ENCODE peak calls at places on chromosomes 1 and 21, in five cellular contexts. D, G, F, H and C are unnamed samples.

GRCh38 chr1:183739640-183740385 is 65.1 kb upstream of the RGL1 start:
- DNase-seq in F (no peak), H (no peak), D (no peak), G (no peak), C (no peak)

GRCh38 chr1:60866884-60867648 is 215.3 kb upstream of the NFIA start:
- DNase-seq in D (no peak), H (no peak), F (no peak), G (no peak), C (no peak)

GRCh38 chr21:23394458-23394857 is 2212.8 kb downstream of the MRPL39 start:
- DNase-seq in F (no peak), D (no peak), H (no peak), G (no peak), C (no peak)

GRCh38 chr21:41141031-41141457 is 26.9 kb upstream of the BACE2 start:
- DNase-seq in G (no peak), F (no peak), D (no peak), H (no peak), C (no peak)

GRCh38 chr1:39789571-39790110 is 976 bp upstream of the BMP8B start:
- DNase-seq in F (no peak), H (no peak), D (no peak), G (no peak), C (no peak)

GRCh38 chr1:100343897-100344296 is 8.4 kb upstream of the CDC14A start:
- DNase-seq in F (no peak), G (no peak), H (no peak), D (no peak), C (no peak)

GRCh38 chr1:76826072-76826827 is 41.0 kb upstream of the ST6GALNAC5 start:
- DNase-seq in H (no peak), D (no peak), F (no peak), G (no peak), C (no peak)

GRCh38 chr1:228990906-228991569 is 255.8 kb downstream of the RHOU start:
- DNase-seq in H (no peak), D (no peak), F (no peak), G (no peak), C (no peak)

GRCh38 chr1:59814901-59815825 is at the start of gene HOOK1:
- DNase-seq in D (no peak), H (peak), G (no peak), F (no peak), C (no peak)

GRCh38 chr21:21096956-21097355 is 98.7 kb downstream of the NCAM2 start:
- DNase-seq in D (no peak), G (peak), F (no peak), H (no peak), C (no peak)

GRCh38 chr1:39395357-39395831 is 96.0 kb upstream of the BMP8A start:
- DNase-seq in H (no peak), F (no peak), D (peak), G (no peak), C (peak)

GRCh38 chr1:93591833-93592635 is 89.6 kb downstream of the BCAR3 start:
- DNase-seq in F (peak), G (peak), D (peak), H (no peak), C (no peak)

GRCh38 chr1:180905927-180906326 is 6.8 kb upstream of the KIAA1614 start:
- DNase-seq in G (peak), D (no peak), H (no peak), F (no peak), C (no peak)

GRCh38 chr1:60052634-60053033 is 20.9 kb downstream of the C1orf87 start:
- DNase-seq in D (no peak), G (no peak), H (no peak), F (no peak), C (no peak)

GRCh38 chr1:21175324-21175669 is 1.4 kb downstream of the EIF4G3 start:
- DNase-seq in F (no peak), G (no peak), D (no peak), H (no peak), C (no peak)

DNA sequence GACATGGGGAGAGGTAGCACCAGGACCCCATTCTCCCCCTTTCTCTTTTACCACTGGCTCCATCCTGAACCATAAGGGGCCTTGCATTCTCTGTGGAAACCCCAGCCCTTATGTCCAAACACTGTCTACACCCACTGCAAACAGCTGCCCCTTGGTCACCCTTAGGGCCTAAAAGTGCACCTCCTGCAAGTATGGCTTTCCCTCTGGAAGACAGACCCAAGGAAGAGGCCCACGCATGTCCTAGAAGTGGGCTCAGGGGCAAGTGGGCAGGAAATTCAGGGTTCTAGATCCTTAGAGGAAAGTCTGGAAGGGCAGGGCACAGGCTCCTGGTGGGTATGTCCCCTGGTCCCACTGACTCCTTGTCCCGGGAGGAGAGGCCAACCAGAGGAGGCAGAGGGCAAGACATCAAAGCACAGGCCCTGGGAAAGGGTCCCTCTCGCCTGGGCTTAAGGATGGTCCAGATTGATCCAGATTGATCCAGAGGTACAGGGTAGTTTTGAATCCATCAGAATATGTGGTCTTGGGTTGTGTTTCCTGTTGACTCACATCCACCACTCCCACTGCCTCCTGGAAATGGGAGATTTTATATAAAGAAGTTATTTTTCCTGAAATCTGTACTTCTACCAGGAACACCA is 150.9 kb downstream of the GRIK3 start:
- DNase-seq in D (no peak), F (no peak), H (no peak), G (no peak), C (no peak)
- TF ChIP-seq SP1 in D (no peak), F (no peak), H (no peak), G (no peak), C (no peak)

GRCh38 chr1:174999216-174999925 is 376 bp upstream of the CACYBP start:
- DNase-seq in G (peak), D (peak), H (peak), F (peak), C (peak)

GRCh38 chr1:175000697-175001187 is 995 bp downstream of the CACYBP start:
- DNase-seq in D (no peak), H (no peak), F (no peak), G (no peak), C (no peak)

GRCh38 chr1:174998569-174999215 is 1.1 kb upstream of the CACYBP start:
- DNase-seq in D (peak), H (no peak), G (peak), F (peak), C (peak)

GRCh38 chr1:175002910-175003517 is 3.3 kb downstream of the CACYBP start:
- DNase-seq in G (no peak), H (no peak), D (no peak), F (no peak), C (no peak)

GRCh38 chr1:174999926-175000696 is at the start of gene CACYBP:
- DNase-seq in F (no peak), H (no peak), D (peak), G (no peak), C (no peak)
- TF ChIP-seq ZNF274 in F (no peak), H (no peak), D (peak), G (no peak), C (no peak)

GRCh38 chr1:150009604-150010387 is 730 bp downstream of the OTUD7B start:
- DNase-seq in F (no peak), H (no peak), D (peak), G (peak), C (no peak)
- TF ChIP-seq SP1 in F (no peak), H (no peak), D (no peak), G (no peak), C (no peak)

GRCh38 chr1:68916227-68916853 is 419.5 kb upstream of the DEPDC1 start:
- DNase-seq in H (no peak), D (no peak), G (no peak), F (no peak), C (no peak)
- TF ChIP-seq ZNF274 in H (no peak), D (no peak), G (no peak), F (no peak), C (no peak)

GRCh38 chr1:1470626-1471388 is 758 bp upstream of the ATAD3B start:
- DNase-seq in F (no peak), G (no peak), D (no peak), H (no peak), C (no peak)
- TF ChIP-seq SP1 in F (no peak), G (no peak), D (no peak), H (no peak), C (no peak)

GRCh38 chr1:204580862-204581261 is 64.7 kb downstream of the MDM4 start:
- DNase-seq in G (no peak), H (no peak), D (no peak), F (no peak), C (no peak)

GRCh38 chr1:204587621-204588020 is 71.4 kb downstream of the MDM4 start:
- DNase-seq in H (no peak), D (no peak), G (no peak), F (no peak), C (no peak)

GRCh38 chr1:204583909-204584632 is 67.9 kb downstream of the MDM4 start:
- DNase-seq in H (no peak), F (no peak), D (no peak), G (no peak), C (no peak)

GRCh38 chr1:204581759-204582158 is 65.6 kb downstream of the MDM4 start:
- DNase-seq in F (no peak), H (no peak), D (no peak), G (no peak), C (no peak)

GRCh38 chr1:204584699-204585372 is 68.6 kb downstream of the MDM4 start:
- DNase-seq in G (no peak), D (no peak), F (no peak), H (no peak), C (no peak)
- TF ChIP-seq ZNF274 in G (no peak), D (no peak), F (no peak), H (no peak), C (no peak)

DNA sequence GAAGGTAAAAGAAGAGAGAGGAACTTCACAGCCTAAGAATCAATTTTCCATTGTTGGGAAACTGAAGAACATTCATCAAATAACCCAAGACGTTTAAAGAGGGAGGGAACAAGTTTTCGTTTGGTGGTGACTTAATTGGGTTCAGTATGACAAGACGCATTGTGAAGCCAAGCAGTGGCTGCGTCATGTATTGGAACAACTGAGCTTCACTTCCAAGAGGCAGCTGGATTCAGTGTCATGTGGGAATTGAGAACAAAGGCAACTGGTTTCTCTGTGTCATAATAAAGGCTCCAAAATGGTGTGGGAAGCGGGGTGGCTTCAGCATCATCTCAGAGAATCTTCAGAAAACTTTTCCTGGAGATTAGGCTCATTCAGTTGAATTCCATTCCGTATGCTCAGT is 29.8 kb upstream of the RC3H1 start:
- DNase-seq in G (no peak), D (no peak), F (no peak), H (no peak), C (no peak)
- TF ChIP-seq SP1 in G (no peak), D (no peak), F (no peak), H (no peak), C (no peak)

GRCh38 chr21:31318971-31319370 is 25.1 kb downstream of the TIAM1 start:
- DNase-seq in G (no peak), F (no peak), H (no peak), D (no peak), C (no peak)
- TF ChIP-seq ZNF274 in G (no peak), F (no peak), H (no peak), D (no peak), C (no peak)